ENCODE peak calls at places on chromosomes 7 and 10, in six cellular contexts. K, N, X, S, U and A are unnamed samples.

GRCh38 chr7:56026538-56026937 is 24.7 kb downstream of the PSPH start:
- DNase-seq in K (no peak), N (no peak), X (no peak), S (no peak), U (no peak), A (no peak)

GRCh38 chr10:73857446-73857845 is 16.9 kb downstream of the CAMK2G start:
- DNase-seq in K (no peak), N (no peak), X (no peak), S (no peak), U (no peak), A (peak; percentile 60)

GRCh38 chr7:36979810-36980248 is 255.5 kb upstream of the AOAH start:
- DNase-seq in K (no peak), N (peak; percentile 40), X (no peak), S (peak; percentile 54), U (no peak), A (no peak)

GRCh38 chr7:106693659-106694353 is 32.8 kb upstream of the CCDC71L start:
- DNase-seq in K (no peak), N (no peak), X (no peak), S (no peak), U (no peak), A (no peak)

GRCh38 chr7:34620425-34620824 is 37.6 kb upstream of the NPSR1 start:
- DNase-seq in K (no peak), N (no peak), X (no peak), S (no peak), U (no peak), A (no peak)

GRCh38 chr7:18753972-18754610 is 258.5 kb downstream of the HDAC9 start:
- DNase-seq in K (no peak), N (peak; percentile 61), X (no peak), S (peak; percentile 91), U (no peak), A (peak; percentile 91)

GRCh38 chr7:133850497-133851070 is 276.6 kb upstream of the LRGUK start:
- DNase-seq in K (no peak), N (no peak), X (no peak), S (no peak), U (no peak), A (no peak)

GRCh38 chr10:93039110-93039509 is 21.5 kb upstream of the CYP26C1 start:
- DNase-seq in K (no peak), N (no peak), X (no peak), S (peak; percentile 10), U (no peak), A (no peak)

GRCh38 chr10:43287056-43288007 is 20.5 kb upstream of the RASGEF1A start:
- DNase-seq in K (peak; percentile 92), N (peak; percentile 19), X (no peak), S (no peak), U (no peak), A (no peak)

GRCh38 chr10:16193241-16193640 is 243.6 kb upstream of the PTER start:
- DNase-seq in K (no peak), N (no peak), X (no peak), S (no peak), U (no peak), A (no peak)

GRCh38 chr10:97028126-97028831 is 157.5 kb downstream of the SLIT1 start:
- DNase-seq in K (no peak), N (peak; percentile 20), X (no peak), S (peak; percentile 54), U (no peak), A (peak; percentile 79)

GRCh38 chr10:96491303-96491702 is 22.4 kb downstream of the TLL2 start:
- DNase-seq in K (no peak), N (peak; percentile 7), X (no peak), S (no peak), U (no peak), A (no peak)

GRCh38 chr7:40935435-40935834 is 767.5 kb downstream of the INHBA start:
- DNase-seq in K (no peak), N (no peak), X (no peak), S (no peak), U (no peak), A (no peak)
- TF ChIP-seq CTCF in K (no peak), N (no peak), X (no peak), S (no peak), U (no peak), A (no peak)

GRCh38 chr7:98081351-98081750 is 25.3 kb upstream of the LMTK2 start:
- DNase-seq in K (no peak), N (no peak), X (no peak), S (no peak), U (no peak), A (no peak)

GRCh38 chr7:98079891-98080653 is 26.6 kb upstream of the LMTK2 start:
- DNase-seq in K (no peak), N (no peak), X (no peak), S (no peak), U (no peak), A (no peak)

GRCh38 chr7:98075801-98076200 is 30.9 kb upstream of the LMTK2 start:
- DNase-seq in K (no peak), N (no peak), X (no peak), S (no peak), U (no peak), A (no peak)

GRCh38 chr7:98077762-98078161 is 28.9 kb upstream of the LMTK2 start:
- DNase-seq in K (no peak), N (no peak), X (no peak), S (no peak), U (no peak), A (no peak)

GRCh38 chr7:98078197-98078870 is 28.3 kb upstream of the LMTK2 start:
- DNase-seq in K (no peak), N (no peak), X (no peak), S (no peak), U (peak; percentile 8), A (no peak)
- TF ChIP-seq CTCF in K (no peak), N (no peak), X (no peak), S (no peak), U (no peak), A (no peak)

GRCh38 chr7:77698042-77698625 is 1.9 kb downstream of the RSBN1L start:
- DNase-seq in K (no peak), N (no peak), X (no peak), S (no peak), U (no peak), A (no peak)

GRCh38 chr7:77697535-77697831 is 1.2 kb downstream of the RSBN1L start:
- DNase-seq in K (peak; percentile 83), N (peak; percentile 62), X (no peak), S (peak; percentile 53), U (no peak), A (no peak)

GRCh38 chr7:77699056-77699455 is 2.8 kb downstream of the RSBN1L start:
- DNase-seq in K (no peak), N (no peak), X (no peak), S (no peak), U (no peak), A (no peak)

GRCh38 chr7:77696057-77696642 is at the start of gene RSBN1L:
- DNase-seq in K (peak; percentile 99), N (peak; percentile 98), X (peak; percentile 96), S (peak; percentile 96), U (peak; percentile 99), A (peak; percentile 97)

GRCh38 chr7:77696643-77697534 is 630 bp downstream of the RSBN1L start:
- DNase-seq in K (peak; percentile 93), N (peak; percentile 42), X (peak; percentile 50), S (peak; percentile 38), U (peak; percentile 62), A (peak; percentile 38)
- TF ChIP-seq CTCF in K (no peak), N (no peak), X (no peak), S (no peak), U (no peak), A (peak; percentile 5)

DNA sequence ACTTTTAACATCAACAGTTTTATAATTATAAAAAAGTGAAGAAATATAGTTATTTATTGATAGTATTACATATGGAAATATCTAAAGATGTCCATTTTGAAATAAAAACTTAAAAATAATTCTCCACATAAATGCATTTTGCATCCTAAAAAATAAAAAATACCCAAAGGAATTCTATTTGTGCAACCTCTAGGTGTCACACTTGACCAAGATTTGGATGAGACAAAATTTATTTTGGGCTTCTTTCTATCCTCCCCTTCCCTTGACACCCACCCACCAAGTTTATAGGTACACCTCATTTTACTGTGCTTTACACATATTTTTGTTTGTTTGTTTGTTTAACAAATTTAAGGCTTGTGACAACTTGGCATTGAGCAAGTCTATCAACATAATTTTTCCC is 3.3 kb upstream of the THSD7A start:
- DNase-seq in K (no peak), N (peak; percentile 37), X (no peak), S (no peak), U (no peak), A (no peak)
- TF ChIP-seq CTCF in K (no peak), N (peak; percentile 45), X (peak; percentile 69), S (peak; percentile 15), U (peak; percentile 61), A (peak; percentile 55)

GRCh38 chr7:149090397-149091195 is at the start of gene ZNF786:
- DNase-seq in K (peak; percentile 98), N (peak; percentile 90), X (peak; percentile 89), S (peak; percentile 83), U (peak; percentile 90), A (peak; percentile 80)
- TF ChIP-seq CTCF in K (peak; percentile 95), N (peak; percentile 47), X (peak; percentile 89), S (peak; percentile 77), U (peak; percentile 95), A (peak; percentile 94)

DNA sequence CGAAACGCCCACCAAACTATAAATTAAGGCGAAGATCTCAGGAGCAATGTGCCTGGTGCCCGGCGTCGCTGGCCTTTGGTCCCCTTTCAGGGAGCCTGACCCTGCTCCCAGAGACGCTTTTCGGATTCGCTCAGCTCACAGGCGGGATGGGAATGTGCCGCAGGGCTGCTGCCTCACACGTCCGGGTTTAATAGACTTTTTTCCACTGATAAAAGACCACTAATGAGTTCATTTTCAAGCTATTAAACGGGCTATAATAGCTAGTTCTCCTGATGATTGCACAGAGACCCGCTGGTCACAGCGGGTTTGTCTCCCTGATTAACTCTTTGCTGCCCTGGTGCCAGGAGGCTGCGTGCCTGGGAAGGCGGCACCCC is 128.3 kb downstream of the ADARB2 start:
- DNase-seq in K (no peak), N (no peak), X (peak; percentile 9), S (no peak), U (no peak), A (no peak)
- TF ChIP-seq CTCF in K (no peak), N (no peak), X (no peak), S (no peak), U (no peak), A (no peak)

GRCh38 chr7:73985737-73986141 is 42.2 kb upstream of the ELN start:
- DNase-seq in K (no peak), N (no peak), X (no peak), S (no peak), U (no peak), A (no peak)
- TF ChIP-seq CTCF in K (no peak), N (no peak), X (no peak), S (no peak), U (no peak), A (no peak)

GRCh38 chr10:125084191-125085186 is 75.9 kb downstream of the CTBP2 start:
- DNase-seq in K (peak; percentile 85), N (peak; percentile 92), X (no peak), S (peak; percentile 92), U (peak; percentile 97), A (peak; percentile 91)
- TF ChIP-seq CTCF in K (no peak), N (peak; percentile 23), X (no peak), S (peak; percentile 14), U (no peak), A (peak; percentile 68)

DNA sequence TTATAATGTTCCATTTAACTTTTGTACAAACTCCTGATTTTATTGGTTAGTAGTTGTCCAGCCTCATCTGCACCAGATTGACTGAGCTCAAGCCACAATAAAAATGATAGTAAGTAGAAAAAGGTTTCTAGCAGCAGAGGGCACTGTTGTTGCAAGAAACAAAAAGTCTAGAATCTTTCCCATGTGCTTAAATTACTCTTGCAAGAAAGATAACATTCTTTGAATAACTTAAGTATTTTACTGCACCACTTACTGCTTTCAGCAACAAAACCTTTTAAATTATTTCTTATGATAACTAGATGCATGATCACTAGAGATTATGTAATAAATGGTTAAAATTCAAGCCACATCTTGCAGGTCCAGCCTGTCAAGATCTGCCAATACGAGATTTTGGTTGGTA is 27.0 kb downstream of the LMOD2 start:
- DNase-seq in K (no peak), N (peak; percentile 83), X (peak; percentile 12), S (peak; percentile 81), U (peak; percentile 9), A (peak; percentile 69)
- TF ChIP-seq CTCF in K (peak; percentile 47), N (peak; percentile 53), X (peak; percentile 76), S (peak; percentile 51), U (peak; percentile 74), A (peak; percentile 83)